ENCODE peak calls at places on chromosomes 6 and 20, in seven cellular contexts. L is A549, W is tibial nerve, B is ovary, Q is K562, V is stomach, O is esophagus muscularis mucosa. X is an unnamed sample.

GRCh38 chr6:84515082-84515481 is 249.3 kb downstream of the TBX18 start:
- DNase-seq in V (no peak), O (no peak), B (no peak), W (no peak), L (no peak), Q (no peak), X (no peak)

GRCh38 chr6:103783344-103783743 is 1076.4 kb downstream of the HACE1 start:
- DNase-seq in L (no peak), V (peak; percentile 28), Q (no peak), B (no peak), O (no peak), W (no peak), X (no peak)

GRCh38 chr20:8073024-8073832 is 53.7 kb upstream of the TMX4 start:
- DNase-seq in B (no peak), O (no peak), W (no peak), V (no peak), Q (no peak), L (no peak), X (no peak)

GRCh38 chr20:41509316-41509715 is 108.9 kb downstream of the CHD6 start:
- DNase-seq in B (no peak), L (no peak), V (no peak), O (no peak), Q (no peak), W (no peak), X (no peak)

GRCh38 chr6:168035098-168035660 is 37.7 kb downstream of the KIF25 start:
- DNase-seq in W (no peak), O (no peak), V (peak; percentile 45), Q (peak; percentile 74), B (peak; percentile 54), L (peak; percentile 41), X (peak; percentile 81)

GRCh38 chr6:56984374-56984773 is 29.5 kb downstream of the BEND6 start:
- DNase-seq in Q (no peak), W (no peak), O (no peak), L (no peak), V (no peak), B (no peak), X (no peak)

GRCh38 chr20:61934716-61935530 is 130.8 kb downstream of the TAF4 start:
- DNase-seq in L (no peak), V (no peak), W (peak; percentile 1), Q (no peak), B (no peak), O (no peak), X (peak; percentile 25)

GRCh38 chr6:163725008-163725941 is 310.8 kb downstream of the QKI start:
- DNase-seq in W (no peak), V (no peak), B (no peak), L (no peak), O (no peak), Q (no peak), X (peak; percentile 46)

GRCh38 chr20:21100590-21101452 is 5.3 kb downstream of the LINC00237 start:
- DNase-seq in V (no peak), O (peak; percentile 88), W (no peak), L (no peak), Q (no peak), B (no peak), X (no peak)

GRCh38 chr6:56911847-56912246 is 43.1 kb upstream of the BEND6 start:
- DNase-seq in V (no peak), L (no peak), B (no peak), O (no peak), W (no peak), Q (no peak), X (no peak)

GRCh38 chr20:24768977-24769675 is 179.9 kb upstream of the CST7 start:
- DNase-seq in V (peak; percentile 20), Q (no peak), O (no peak), B (peak; percentile 5), L (no peak), W (no peak), X (no peak)

GRCh38 chr6:27873101-27874030 is 38.8 kb downstream of the OR2B2 start:
- DNase-seq in L (no peak), V (peak; percentile 68), Q (no peak), O (no peak), B (no peak), W (no peak), X (no peak)

GRCh38 chr6:26312501-26313390 is 52.3 kb upstream of the BTN3A2 start:
- DNase-seq in B (peak; percentile 86), W (peak; percentile 76), O (peak; percentile 97), L (no peak), Q (peak; percentile 72), V (peak; percentile 78), X (peak; percentile 89)

GRCh38 chr20:32651537-32651936 is 22.2 kb downstream of the C20orf203 start:
- DNase-seq in B (no peak), L (no peak), O (no peak), Q (no peak), W (no peak), V (no peak), X (no peak)

DNA sequence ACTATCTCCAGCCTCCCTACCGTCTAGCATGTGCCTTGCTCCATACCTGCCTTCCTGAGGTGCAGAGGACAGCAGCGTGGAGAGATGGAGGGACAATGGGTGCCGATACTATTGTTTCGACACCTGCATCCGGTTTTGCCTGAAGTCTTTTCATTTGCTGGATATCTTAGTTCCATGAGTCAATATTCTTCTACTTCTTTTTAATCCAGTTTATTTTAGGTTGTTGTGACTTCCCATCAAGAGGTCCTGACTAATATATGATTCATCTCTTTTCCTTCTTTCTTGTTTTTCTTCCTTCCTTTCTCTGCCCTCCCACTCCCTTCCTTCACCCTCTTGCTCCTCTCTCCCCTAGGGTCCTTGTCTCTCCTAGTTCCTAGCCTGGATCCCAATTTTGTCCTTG is 91.4 kb downstream of the CDH26 start:
- DNase-seq in B (no peak), L (no peak), V (no peak), Q (no peak), O (no peak), W (no peak), X (no peak)
- H3K27ac ChIP-seq in B (no peak overlapping the region), L (no peak overlapping the region), V (no peak overlapping the region), Q (no peak overlapping the region), O (no peak overlapping the region), W (no peak overlapping the region), X (no peak overlapping the region)

GRCh38 chr6:86961432-86962200 is 24.3 kb downstream of the HTR1E start:
- DNase-seq in B (no peak), Q (no peak), W (no peak), L (no peak), O (no peak), V (no peak), X (no peak)
- TF ChIP-seq EP300 in B (no peak), Q (no peak), W (no peak), L (no peak), O (no peak), V (no peak), X (no peak)

GRCh38 chr6:149897855-149898744 is at the start of gene RAET1E:
- DNase-seq in V (no peak), W (no peak), O (no peak), Q (peak; percentile 59), B (no peak), L (no peak), X (no peak)
- H3K27ac ChIP-seq in V (peak within 1 kb of the TSS; percentile 76), W (no peak within 1 kb of the TSS), O (peak within 1 kb of the TSS; percentile 80), Q (no peak within 1 kb of the TSS), B (peak within 1 kb of the TSS; percentile 30), L (peak within 1 kb of the TSS; percentile 77), X (peak within 1 kb of the TSS; percentile 75)

DNA sequence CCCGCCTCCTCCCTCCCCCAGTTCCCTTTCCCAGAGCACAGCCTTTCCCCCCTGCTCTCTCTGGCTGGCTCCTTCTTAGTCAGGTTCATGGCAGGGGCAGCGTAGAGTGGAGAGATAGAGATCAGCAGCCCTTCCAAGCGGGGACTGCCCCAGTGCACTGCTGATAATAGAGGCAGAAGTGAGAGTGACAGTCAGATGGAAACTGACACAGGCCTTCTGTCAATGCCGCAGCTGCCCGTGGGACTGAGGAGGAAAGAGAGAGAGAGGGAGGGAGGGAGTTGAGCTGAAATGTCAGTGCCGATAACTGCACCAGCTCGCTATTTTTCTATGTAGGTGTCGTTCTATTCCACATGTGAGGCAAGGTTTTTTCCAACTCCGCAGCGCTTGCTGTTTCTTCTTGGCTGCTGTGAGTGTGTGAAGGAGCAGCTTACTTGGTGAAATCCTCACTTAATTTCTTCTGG is 386.2 kb upstream of the MMS22L start:
- DNase-seq in O (no peak), L (no peak), V (no peak), W (no peak), Q (no peak), B (no peak), X (no peak)
- TF ChIP-seq EP300 in O (no peak), L (no peak), V (no peak), W (no peak), Q (no peak), B (no peak), X (no peak)

GRCh38 chr6:32815115-32815514 is 1.7 kb downstream of the HLA-DOB start:
- DNase-seq in Q (no peak), V (no peak), B (no peak), O (peak; percentile 45), W (no peak), L (no peak), X (no peak)

GRCh38 chr6:32818867-32819266 is 2.1 kb upstream of the HLA-DOB start:
- DNase-seq in Q (no peak), O (no peak), L (no peak), W (no peak), V (no peak), B (no peak), X (no peak)

GRCh38 chr6:32816746-32817204 is at the start of gene HLA-DOB:
- DNase-seq in O (peak; percentile 55), V (no peak), Q (no peak), W (no peak), L (no peak), B (no peak), X (no peak)

GRCh38 chr6:32814145-32814544 is 2.7 kb downstream of the HLA-DOB start:
- DNase-seq in O (peak; percentile 72), L (no peak), V (no peak), W (no peak), Q (no peak), B (no peak), X (no peak)

DNA sequence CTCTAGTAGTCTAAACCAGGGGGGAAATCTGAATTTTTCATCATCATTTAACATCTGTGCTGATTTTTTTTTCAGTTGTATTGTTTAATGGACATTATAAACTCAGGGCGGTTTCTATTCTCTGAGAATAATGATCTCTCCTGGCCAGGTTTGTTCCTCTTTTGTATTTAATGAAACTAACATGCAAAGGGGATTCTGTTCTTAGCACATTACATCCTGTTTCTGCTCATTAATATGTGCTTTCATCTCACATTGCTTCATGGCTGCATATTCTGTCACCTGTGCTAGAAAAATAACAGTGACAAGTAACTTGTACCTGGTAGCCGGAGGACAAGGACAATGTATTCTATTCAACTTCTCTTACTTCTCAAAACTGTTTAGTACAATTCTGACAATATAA is 806 bp downstream of the HLA-DOB start:
- DNase-seq in W (no peak), V (no peak), Q (no peak), O (no peak), L (no peak), B (no peak), X (no peak)
- H3K27ac ChIP-seq in W (no peak overlapping the region), V (no peak overlapping the region), Q (no peak overlapping the region), O (no peak overlapping the region), L (no peak overlapping the region), B (no peak overlapping the region), X (no peak overlapping the region)

DNA sequence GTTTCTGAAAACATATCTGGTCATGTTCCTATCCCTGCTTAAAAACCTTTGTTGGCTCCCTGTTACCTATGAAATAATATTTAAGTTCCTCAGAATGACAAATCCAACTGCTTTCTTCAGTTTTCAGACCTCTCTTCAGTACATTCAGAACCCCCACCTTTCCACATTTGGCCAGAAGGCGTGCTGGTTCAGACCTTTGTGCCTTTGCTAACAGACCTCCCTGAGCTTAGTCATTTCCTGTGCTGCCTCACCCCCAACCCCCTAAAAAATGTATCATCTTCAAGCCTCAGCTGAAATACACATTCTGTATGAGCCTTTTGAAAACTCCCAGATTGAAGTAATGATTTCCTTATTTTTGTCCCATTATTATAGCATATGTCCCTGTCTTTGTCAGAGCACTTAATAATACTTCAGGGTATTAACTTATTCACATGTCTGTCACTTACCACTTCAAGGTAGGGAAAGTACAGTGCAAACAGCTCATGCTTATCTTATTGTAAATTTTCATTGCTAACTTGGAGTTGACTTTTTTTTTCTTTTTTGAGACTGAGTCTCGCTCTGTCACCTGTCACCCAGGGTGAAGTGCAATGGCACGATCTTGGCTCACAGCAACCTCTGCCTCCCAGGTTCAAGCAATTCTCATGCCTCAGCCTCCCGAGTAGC is 19.7 kb downstream of the FAM217A start:
- DNase-seq in B (no peak), L (peak; percentile 59), O (no peak), W (no peak), V (no peak), Q (peak; percentile 72), X (no peak)
- TF ChIP-seq EP300 in B (no peak), L (no peak), O (no peak), W (no peak), V (no peak), Q (peak; percentile 38), X (no peak)